ENCODE peak calls at places on chromosomes 3 and 15, in eight cellular contexts. One of them, this sample, is unnamed.

GRCh38 chr3:87173776-87174175 is 53.3 kb upstream of the CHMP2B start:
- DNase-seq in A549: no peak
- DNase-seq in breast epithelium: no peak
- DNase-seq in gastrocnemius medialis: no peak
- DNase-seq in body of pancreas: no peak
- DNase-seq in ovary: no peak
- DNase-seq in stomach: no peak
- DNase-seq in heart left ventricle: no peak
- DNase-seq in this sample: no peak

GRCh38 chr3:52468336-52468735 is 12.9 kb downstream of the NISCH start:
- DNase-seq in A549: no peak
- DNase-seq in breast epithelium: no peak
- DNase-seq in gastrocnemius medialis: no peak
- DNase-seq in body of pancreas: no peak
- DNase-seq in ovary: no peak
- DNase-seq in stomach: no peak
- DNase-seq in heart left ventricle: peak; percentile 32
- DNase-seq in this sample: no peak

GRCh38 chr15:75648156-75649000 is 666 bp downstream of the SNX33 start:
- DNase-seq in A549: no peak
- DNase-seq in breast epithelium: peak; percentile 31
- DNase-seq in gastrocnemius medialis: no peak
- DNase-seq in body of pancreas: peak; percentile 61
- DNase-seq in ovary: peak; percentile 79
- DNase-seq in stomach: peak; percentile 48
- DNase-seq in heart left ventricle: no peak
- DNase-seq in this sample: no peak

GRCh38 chr3:106769045-106769444 is 608.2 kb upstream of the CCDC54 start:
- DNase-seq in A549: no peak
- DNase-seq in breast epithelium: no peak
- DNase-seq in gastrocnemius medialis: no peak
- DNase-seq in body of pancreas: no peak
- DNase-seq in ovary: no peak
- DNase-seq in stomach: no peak
- DNase-seq in heart left ventricle: no peak
- DNase-seq in this sample: no peak

GRCh38 chr3:34511891-34512290 is 713.5 kb downstream of the PDCD6IP start:
- DNase-seq in A549: no peak
- DNase-seq in breast epithelium: no peak
- DNase-seq in gastrocnemius medialis: no peak
- DNase-seq in body of pancreas: no peak
- DNase-seq in ovary: no peak
- DNase-seq in stomach: no peak
- DNase-seq in heart left ventricle: no peak
- DNase-seq in this sample: no peak

GRCh38 chr3:66483006-66483928 is 17.6 kb downstream of the LRIG1 start:
- DNase-seq in A549: no peak
- DNase-seq in breast epithelium: no peak
- DNase-seq in gastrocnemius medialis: peak; percentile 81
- DNase-seq in body of pancreas: peak; percentile 73
- DNase-seq in ovary: peak; percentile 68
- DNase-seq in stomach: peak; percentile 59
- DNase-seq in heart left ventricle: peak; percentile 82
- DNase-seq in this sample: no peak

GRCh38 chr3:187714404-187714979 is 12.1 kb upstream of the RTP2 start:
- DNase-seq in A549: peak; percentile 59
- DNase-seq in breast epithelium: peak; percentile 63
- DNase-seq in gastrocnemius medialis: peak; percentile 60
- DNase-seq in body of pancreas: peak; percentile 85
- DNase-seq in ovary: peak; percentile 78
- DNase-seq in stomach: peak; percentile 81
- DNase-seq in heart left ventricle: no peak
- DNase-seq in this sample: peak; percentile 76

GRCh38 chr15:25542648-25543047 is 103.8 kb upstream of the UBE3A start:
- DNase-seq in A549: no peak
- DNase-seq in breast epithelium: no peak
- DNase-seq in gastrocnemius medialis: no peak
- DNase-seq in body of pancreas: no peak
- DNase-seq in ovary: no peak
- DNase-seq in stomach: no peak
- DNase-seq in heart left ventricle: no peak
- DNase-seq in this sample: no peak

GRCh38 chr3:135328036-135328435 is 533.0 kb downstream of the EPHB1 start:
- DNase-seq in A549: no peak
- DNase-seq in breast epithelium: no peak
- DNase-seq in gastrocnemius medialis: no peak
- DNase-seq in body of pancreas: no peak
- DNase-seq in ovary: no peak
- DNase-seq in stomach: no peak
- DNase-seq in heart left ventricle: no peak
- DNase-seq in this sample: no peak

GRCh38 chr3:123743121-123743520 is 141.0 kb downstream of the MYLK start:
- DNase-seq in A549: no peak
- DNase-seq in breast epithelium: no peak
- DNase-seq in gastrocnemius medialis: no peak
- DNase-seq in body of pancreas: no peak
- DNase-seq in ovary: no peak
- DNase-seq in stomach: no peak
- DNase-seq in heart left ventricle: no peak
- DNase-seq in this sample: no peak

GRCh38 chr3:118097660-118098059 is 937.0 kb downstream of the IGSF11 start:
- DNase-seq in A549: no peak
- DNase-seq in breast epithelium: no peak
- DNase-seq in gastrocnemius medialis: no peak
- DNase-seq in body of pancreas: no peak
- DNase-seq in ovary: no peak
- DNase-seq in stomach: no peak
- DNase-seq in heart left ventricle: no peak
- DNase-seq in this sample: no peak

GRCh38 chr3:42906085-42906904 is at the start of gene ZNF662:
- DNase-seq in A549: no peak
- DNase-seq in breast epithelium: peak; percentile 27
- DNase-seq in gastrocnemius medialis: peak; percentile 4
- DNase-seq in body of pancreas: peak; percentile 67
- DNase-seq in ovary: peak; percentile 71
- DNase-seq in stomach: peak; percentile 36
- DNase-seq in heart left ventricle: peak; percentile 79
- DNase-seq in this sample: no peak

GRCh38 chr3:142976621-142977398 is 13.3 kb upstream of the PAQR9 start:
- DNase-seq in A549: peak; percentile 88
- DNase-seq in breast epithelium: peak; percentile 28
- DNase-seq in gastrocnemius medialis: peak; percentile 50
- DNase-seq in body of pancreas: peak; percentile 81
- DNase-seq in ovary: peak; percentile 78
- DNase-seq in stomach: peak; percentile 72
- DNase-seq in heart left ventricle: peak; percentile 87
- DNase-seq in this sample: peak; percentile 74

GRCh38 chr3:124630994-124631393 is 99.3 kb upstream of the UMPS start:
- DNase-seq in A549: no peak
- DNase-seq in breast epithelium: no peak
- DNase-seq in gastrocnemius medialis: no peak
- DNase-seq in body of pancreas: no peak
- DNase-seq in ovary: no peak
- DNase-seq in stomach: no peak
- DNase-seq in heart left ventricle: no peak
- DNase-seq in this sample: no peak

GRCh38 chr3:21543380-21544075 is 207.5 kb downstream of the ZNF385D start:
- DNase-seq in A549: no peak
- DNase-seq in breast epithelium: no peak
- DNase-seq in gastrocnemius medialis: no peak
- DNase-seq in body of pancreas: no peak
- DNase-seq in ovary: no peak
- DNase-seq in stomach: no peak
- DNase-seq in heart left ventricle: no peak
- DNase-seq in this sample: no peak

GRCh38 chr3:46481636-46482035 is 16.1 kb upstream of the RTP3 start:
- DNase-seq in A549: no peak
- DNase-seq in breast epithelium: no peak
- DNase-seq in gastrocnemius medialis: no peak
- DNase-seq in body of pancreas: no peak
- DNase-seq in ovary: no peak
- DNase-seq in stomach: no peak
- DNase-seq in heart left ventricle: no peak
- DNase-seq in this sample: no peak

GRCh38 chr3:129277829-129278271 is 820 bp upstream of the HMCES start:
- DNase-seq in A549: no peak
- DNase-seq in breast epithelium: no peak
- DNase-seq in gastrocnemius medialis: no peak
- DNase-seq in body of pancreas: no peak
- DNase-seq in ovary: no peak
- DNase-seq in stomach: no peak
- DNase-seq in heart left ventricle: no peak
- DNase-seq in this sample: no peak

GRCh38 chr3:129278970-129279906 is 568 bp downstream of the HMCES start:
- DNase-seq in A549: peak; percentile 22
- DNase-seq in breast epithelium: peak; percentile 25
- DNase-seq in gastrocnemius medialis: no peak
- DNase-seq in body of pancreas: peak; percentile 31
- DNase-seq in ovary: peak; percentile 38
- DNase-seq in stomach: peak; percentile 38
- DNase-seq in heart left ventricle: peak; percentile 73
- DNase-seq in this sample: peak; percentile 45

GRCh38 chr3:129276385-129276784 is 2.3 kb upstream of the HMCES start:
- DNase-seq in A549: no peak
- DNase-seq in breast epithelium: no peak
- DNase-seq in gastrocnemius medialis: no peak
- DNase-seq in body of pancreas: no peak
- DNase-seq in ovary: no peak
- DNase-seq in stomach: no peak
- DNase-seq in heart left ventricle: no peak
- DNase-seq in this sample: no peak

GRCh38 chr3:129280183-129280582 is 1.5 kb downstream of the HMCES start:
- DNase-seq in A549: no peak
- DNase-seq in breast epithelium: no peak
- DNase-seq in gastrocnemius medialis: no peak
- DNase-seq in body of pancreas: no peak
- DNase-seq in ovary: no peak
- DNase-seq in stomach: no peak
- DNase-seq in heart left ventricle: no peak
- DNase-seq in this sample: no peak

DNA sequence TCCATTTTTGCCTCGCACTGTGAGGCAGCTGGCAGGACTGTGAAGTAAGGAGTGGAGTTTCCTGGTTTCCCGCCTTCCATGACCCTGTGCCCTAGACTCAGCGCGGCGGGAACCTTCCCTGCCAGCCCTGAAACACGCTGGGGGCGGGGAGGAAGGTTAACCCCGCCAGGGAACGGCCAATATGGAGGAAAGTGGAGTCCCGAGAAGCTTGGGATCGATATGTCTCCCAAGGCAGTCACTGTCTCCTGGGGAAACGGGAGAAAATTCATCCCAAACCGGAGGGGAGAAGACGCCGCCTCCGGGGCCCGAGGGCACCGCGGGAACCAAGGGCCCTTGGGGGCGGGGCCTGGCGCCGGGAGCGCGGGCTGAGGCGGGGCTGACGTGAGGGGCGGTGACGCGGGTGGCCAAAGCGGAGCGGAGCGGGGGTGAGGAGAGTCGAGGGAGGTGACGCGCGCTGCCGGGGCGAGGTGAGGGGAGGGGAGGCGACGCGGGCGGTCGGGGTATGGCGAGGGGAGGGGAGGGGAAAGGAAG is at the start of gene HMCES:
- DNase-seq in A549: peak; percentile 77
- DNase-seq in breast epithelium: peak; percentile 86
- DNase-seq in gastrocnemius medialis: peak; percentile 90
- DNase-seq in body of pancreas: peak; percentile 94
- DNase-seq in ovary: peak; percentile 92
- DNase-seq in stomach: peak; percentile 94
- DNase-seq in heart left ventricle: peak; percentile 98
- DNase-seq in this sample: peak; percentile 94
- TF ChIP-seq POLR2A in A549: no peak
- TF ChIP-seq POLR2A in breast epithelium: peak; percentile 31
- TF ChIP-seq POLR2A in gastrocnemius medialis: no peak
- TF ChIP-seq POLR2A in body of pancreas: peak; percentile 84
- TF ChIP-seq POLR2A in ovary: peak; percentile 66
- TF ChIP-seq POLR2A in stomach: no peak
- TF ChIP-seq POLR2A in heart left ventricle: no peak
- TF ChIP-seq POLR2A in this sample: peak; percentile 78

GRCh38 chr3:31798840-31799239 is 182.2 kb downstream of the OSBPL10 start:
- DNase-seq in A549: no peak
- DNase-seq in breast epithelium: no peak
- DNase-seq in gastrocnemius medialis: no peak
- DNase-seq in body of pancreas: no peak
- DNase-seq in ovary: no peak
- DNase-seq in stomach: no peak
- DNase-seq in heart left ventricle: no peak
- DNase-seq in this sample: no peak
- TF ChIP-seq POLR2A in A549: no peak
- TF ChIP-seq POLR2A in breast epithelium: no peak
- TF ChIP-seq POLR2A in gastrocnemius medialis: no peak
- TF ChIP-seq POLR2A in body of pancreas: no peak
- TF ChIP-seq POLR2A in ovary: no peak
- TF ChIP-seq POLR2A in stomach: no peak
- TF ChIP-seq POLR2A in heart left ventricle: no peak
- TF ChIP-seq POLR2A in this sample: no peak

DNA sequence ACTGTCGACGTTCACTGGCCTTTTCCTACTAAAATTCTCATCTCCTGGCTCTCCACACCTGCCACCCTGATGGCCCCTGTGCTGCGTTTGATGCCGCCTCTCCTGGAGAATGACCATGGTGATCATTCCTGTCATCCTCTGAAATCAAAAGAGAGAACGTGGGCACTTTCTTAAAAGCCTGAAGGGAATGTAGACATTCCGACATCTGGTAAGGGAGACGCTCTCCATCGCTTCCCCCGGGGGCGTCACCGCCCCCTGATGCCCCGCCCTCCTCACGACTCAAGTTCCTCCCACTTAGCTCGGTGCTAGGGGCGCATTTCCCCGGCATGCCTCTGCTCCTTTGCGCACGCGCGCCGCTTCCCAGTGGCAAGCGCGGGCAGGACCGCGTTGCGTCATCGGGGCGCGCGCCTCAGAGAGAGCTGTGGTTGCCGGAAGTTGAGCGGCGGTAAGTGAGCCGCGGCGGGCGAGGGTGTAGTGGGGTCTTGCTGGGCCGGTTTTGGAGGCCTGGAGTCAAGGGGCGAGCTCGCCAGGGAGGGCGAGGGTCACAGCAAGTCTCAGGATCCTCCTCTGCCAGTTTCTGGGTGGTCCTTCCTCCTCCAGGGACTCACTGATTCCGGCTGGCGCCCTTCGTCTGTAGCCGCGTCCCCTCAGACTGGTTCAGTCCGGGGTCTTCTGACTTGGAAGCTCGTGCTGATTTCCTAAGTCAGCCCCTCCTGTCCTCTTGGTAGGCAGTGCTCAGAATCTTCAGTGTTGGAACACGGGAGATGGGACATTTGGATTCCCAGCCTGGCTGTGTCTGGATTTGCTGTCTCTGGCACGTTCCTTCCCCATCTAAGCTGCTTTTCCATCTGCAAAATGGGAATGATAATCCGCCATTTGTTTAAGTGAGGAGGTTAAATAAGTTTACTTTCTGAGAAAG is at the start of gene ATG7:
- DNase-seq in A549: peak; percentile 95
- DNase-seq in breast epithelium: peak; percentile 95
- DNase-seq in gastrocnemius medialis: peak; percentile 85
- DNase-seq in body of pancreas: peak; percentile 98
- DNase-seq in ovary: peak; percentile 98
- DNase-seq in stomach: peak; percentile 99
- DNase-seq in heart left ventricle: peak; percentile 99
- DNase-seq in this sample: peak; percentile 88
- TF ChIP-seq POLR2A in A549: peak; percentile 94
- TF ChIP-seq POLR2A in breast epithelium: peak; percentile 90
- TF ChIP-seq POLR2A in gastrocnemius medialis: peak; percentile 77
- TF ChIP-seq POLR2A in body of pancreas: peak; percentile 96
- TF ChIP-seq POLR2A in ovary: peak; percentile 90
- TF ChIP-seq POLR2A in stomach: no peak
- TF ChIP-seq POLR2A in heart left ventricle: peak; percentile 82
- TF ChIP-seq POLR2A in this sample: peak; percentile 80

GRCh38 chr15:88913017-88913849 is at the start of gene MFGE8:
- DNase-seq in A549: peak; percentile 87
- DNase-seq in breast epithelium: peak; percentile 82
- DNase-seq in gastrocnemius medialis: peak; percentile 74
- DNase-seq in body of pancreas: peak; percentile 67
- DNase-seq in ovary: peak; percentile 81
- DNase-seq in stomach: peak; percentile 54
- DNase-seq in heart left ventricle: peak; percentile 90
- DNase-seq in this sample: no peak
- TF ChIP-seq POLR2A in A549: peak; percentile 96
- TF ChIP-seq POLR2A in breast epithelium: no peak
- TF ChIP-seq POLR2A in gastrocnemius medialis: peak; percentile 99
- TF ChIP-seq POLR2A in body of pancreas: peak; percentile 17
- TF ChIP-seq POLR2A in ovary: peak; percentile 77
- TF ChIP-seq POLR2A in stomach: no peak
- TF ChIP-seq POLR2A in heart left ventricle: peak; percentile 99
- TF ChIP-seq POLR2A in this sample: peak; percentile 98